ENCODE peak calls at places on chromosome 21, in five cellular contexts. F is PC-3; Z is AG08396; T is T-cell; Q is naive thymus-derived CD8-positive, alpha-beta T cell. J is an unnamed sample.

GRCh38 chr21:33289199-33289819 is 23.1 kb downstream of the IL10RB start:
- DNase-seq in F (no peak), Z (no peak), T (no peak), Q (no peak), J (no peak)

GRCh38 chr21:39184050-39184980 is 1.1 kb upstream of the PSMG1 start:
- DNase-seq in F (peak; percentile 25), Z (no peak), T (no peak), Q (no peak), J (no peak)

GRCh38 chr21:26405735-26406361 is 167.2 kb downstream of the CYYR1 start:
- DNase-seq in F (peak; percentile 88), Z (peak; percentile 43), T (no peak), Q (no peak), J (no peak)

GRCh38 chr21:34808569-34809204 is 139.9 kb downstream of the CLIC6 start:
- DNase-seq in F (no peak), Z (no peak), T (no peak), Q (no peak), J (no peak)

GRCh38 chr21:43766734-43767497 is 9.2 kb downstream of the CSTB start:
- DNase-seq in F (no peak), Z (no peak), T (no peak), Q (no peak), J (no peak)

GRCh38 chr21:34886554-34887385 is 162.3 kb downstream of the RUNX1 start:
- DNase-seq in F (peak; percentile 39), Z (peak; percentile 33), T (peak; percentile 13), Q (no peak), J (no peak)

GRCh38 chr21:31198575-31198974 is 145.5 kb downstream of the TIAM1 start:
- DNase-seq in F (peak; percentile 85), Z (peak; percentile 21), T (no peak), Q (peak; percentile 21), J (peak; percentile 33)

GRCh38 chr21:31354604-31355443 is 10.8 kb upstream of the TIAM1 start:
- DNase-seq in F (peak; percentile 99), Z (no peak), T (peak; percentile 62), Q (peak; percentile 74), J (peak; percentile 11)

GRCh38 chr21:19322360-19322759 is 918.8 kb upstream of the TMPRSS15 start:
- DNase-seq in F (peak; percentile 35), Z (no peak), T (no peak), Q (no peak), J (no peak)

GRCh38 chr21:43740497-43741156 is 21.7 kb downstream of the PDXK start:
- DNase-seq in F (no peak), Z (peak; percentile 70), T (no peak), Q (peak; percentile 39), J (no peak)

GRCh38 chr21:16532841-16533240 is 803.1 kb downstream of the USP25 start:
- DNase-seq in F (no peak), Z (no peak), T (no peak), Q (no peak), J (no peak)

GRCh38 chr21:43193651-43194302 is 25.0 kb downstream of the CRYAA start:
- DNase-seq in F (peak; percentile 88), Z (peak; percentile 57), T (no peak), Q (no peak), J (no peak)

GRCh38 chr21:46234436-46234950 is 5.9 kb upstream of the LSS start:
- DNase-seq in F (no peak), Z (no peak), T (no peak), Q (no peak), J (no peak)

GRCh38 chr21:16420086-16420724 is 690.4 kb downstream of the USP25 start:
- DNase-seq in F (no peak), Z (no peak), T (no peak), Q (no peak), J (no peak)

GRCh38 chr21:33036430-33037162 is 10.9 kb downstream of the OLIG2 start:
- DNase-seq in F (peak; percentile 57), Z (peak; percentile 66), T (peak; percentile 15), Q (no peak), J (no peak)

GRCh38 chr21:16192900-16193299 is 463.1 kb downstream of the USP25 start:
- DNase-seq in F (peak; percentile 70), Z (no peak), T (no peak), Q (no peak), J (peak; percentile 76)

GRCh38 chr21:31343680-31344480 is at the start of gene TIAM1:
- DNase-seq in F (peak; percentile 89), Z (peak; percentile 25), T (no peak), Q (no peak), J (no peak)

GRCh38 chr21:15192243-15192642 is 127.4 kb upstream of the NRIP1 start:
- DNase-seq in F (peak; percentile 99), Z (no peak), T (no peak), Q (no peak), J (peak; percentile 89)

GRCh38 chr21:37028579-37028978 is 22.1 kb downstream of the RIPPLY3 start:
- DNase-seq in F (peak; percentile 45), Z (no peak), T (no peak), Q (no peak), J (no peak)

GRCh38 chr21:42811960-42812359 is 67.4 kb downstream of the WDR4 start:
- DNase-seq in F (no peak), Z (no peak), T (no peak), Q (no peak), J (no peak)